ENCODE peak calls at places on chromosomes 2 and 18, in ten cellular contexts. U, R, I, V, K, Y, Q, T, P and N are unnamed samples.
A peak's percentile ranks its signal among the peaks of the same experiment; 100 is the strongest.

GRCh38 chr2:46909771-46910419 is 5.7 kb downstream of the MCFD2 start:
- DNase-seq in U (no peak), R (no peak), I (peak; percentile 85), V (no peak), K (no peak), Y (no peak), Q (no peak), T (no peak), P (peak; percentile 86), N (no peak)

GRCh38 chr18:13218376-13219011 is at the start of gene LDLRAD4:
- DNase-seq in U (no peak), R (peak; percentile 42), I (no peak), V (peak; percentile 58), K (peak; percentile 55), Y (peak; percentile 77), Q (no peak), T (peak; percentile 56), P (peak; percentile 68), N (peak; percentile 67)

GRCh38 chr18:43961713-43962112 is 684.4 kb upstream of the SYT4 start:
- DNase-seq in U (no peak), R (no peak), I (no peak), V (no peak), K (no peak), Y (no peak), Q (no peak), T (no peak), P (no peak), N (no peak)

GRCh38 chr2:24724111-24724775 is 68.9 kb downstream of the PTRHD1 start:
- DNase-seq in U (no peak), R (no peak), I (no peak), V (no peak), K (no peak), Y (no peak), Q (no peak), T (no peak), P (no peak), N (no peak)

GRCh38 chr2:213848631-213849030 is 562.2 kb upstream of the VWC2L start:
- DNase-seq in U (peak; percentile 37), R (no peak), I (no peak), V (no peak), K (no peak), Y (no peak), Q (no peak), T (no peak), P (no peak), N (no peak)

GRCh38 chr2:112588611-112589045 is 4.2 kb downstream of the CHCHD5 start:
- DNase-seq in U (no peak), R (no peak), I (peak; percentile 30), V (no peak), K (no peak), Y (no peak), Q (no peak), T (no peak), P (no peak), N (no peak)

GRCh38 chr2:24399434-24400206 is 39.3 kb upstream of the ITSN2 start:
- DNase-seq in U (no peak), R (no peak), I (no peak), V (no peak), K (no peak), Y (no peak), Q (no peak), T (no peak), P (no peak), N (no peak)

GRCh38 chr2:200728630-200729029 is 83.1 kb upstream of the BZW1 start:
- DNase-seq in U (peak; percentile 8), R (no peak), I (no peak), V (no peak), K (no peak), Y (no peak), Q (no peak), T (no peak), P (no peak), N (no peak)

GRCh38 chr2:99622578-99622977 is 132.8 kb upstream of the REV1 start:
- DNase-seq in U (no peak), R (no peak), I (no peak), V (no peak), K (no peak), Y (no peak), Q (no peak), T (no peak), P (no peak), N (no peak)

GRCh38 chr2:231886071-231886681 is 40.0 kb downstream of the NPPC start:
- DNase-seq in U (no peak), R (no peak), I (no peak), V (no peak), K (no peak), Y (no peak), Q (no peak), T (no peak), P (peak; percentile 2), N (no peak)

GRCh38 chr18:61643884-61644647 is 248.7 kb downstream of the RNF152 start:
- DNase-seq in U (no peak), R (no peak), I (no peak), V (no peak), K (no peak), Y (no peak), Q (no peak), T (no peak), P (no peak), N (no peak)

GRCh38 chr18:11859903-11860407 is 8.7 kb downstream of the CHMP1B start:
- DNase-seq in U (peak; percentile 21), R (no peak), I (peak; percentile 61), V (no peak), K (no peak), Y (no peak), Q (no peak), T (no peak), P (peak; percentile 62), N (no peak)

GRCh38 chr2:58578276-58578675 is 337.2 kb upstream of the FANCL start:
- DNase-seq in U (no peak), R (no peak), I (no peak), V (no peak), K (no peak), Y (no peak), Q (no peak), T (no peak), P (no peak), N (no peak)

GRCh38 chr18:68735498-68736343 is 20.8 kb upstream of the TMX3 start:
- DNase-seq in U (peak; percentile 32), R (peak; percentile 17), I (no peak), V (peak; percentile 52), K (no peak), Y (peak; percentile 58), Q (no peak), T (no peak), P (no peak), N (no peak)

GRCh38 chr2:40434638-40435296 is 17.1 kb downstream of the SLC8A1 start:
- DNase-seq in U (peak; percentile 76), R (no peak), I (peak; percentile 94), V (no peak), K (peak; percentile 40), Y (no peak), Q (no peak), T (no peak), P (no peak), N (no peak)

GRCh38 chr2:34050413-34050812 is 451.3 kb upstream of the FAM98A start:
- DNase-seq in U (no peak), R (no peak), I (no peak), V (no peak), K (no peak), Y (no peak), Q (no peak), T (no peak), P (no peak), N (no peak)
- H3K27ac ChIP-seq in U (no peak overlapping the region), R (no peak overlapping the region), I (no peak overlapping the region), V (no peak overlapping the region), K (no peak overlapping the region), Y (no peak overlapping the region), Q (no peak overlapping the region), T (no peak overlapping the region), P (no peak overlapping the region), N (no peak overlapping the region)

GRCh38 chr18:31497404-31497710 is 620 bp upstream of the DSG2 start:
- DNase-seq in U (no peak), R (no peak), I (no peak), V (no peak), K (no peak), Y (no peak), Q (no peak), T (no peak), P (no peak), N (no peak)

GRCh38 chr18:31499157-31499524 is 1.2 kb downstream of the DSG2 start:
- DNase-seq in U (no peak), R (no peak), I (no peak), V (no peak), K (no peak), Y (no peak), Q (no peak), T (no peak), P (no peak), N (no peak)

GRCh38 chr18:31498450-31499156 is 626 bp downstream of the DSG2 start:
- DNase-seq in U (no peak), R (no peak), I (peak; percentile 55), V (peak; percentile 6), K (peak; percentile 15), Y (no peak), Q (no peak), T (no peak), P (no peak), N (no peak)

GRCh38 chr18:31500161-31500688 is 2.2 kb downstream of the DSG2 start:
- DNase-seq in U (no peak), R (no peak), I (no peak), V (no peak), K (no peak), Y (no peak), Q (no peak), T (no peak), P (peak; percentile 53), N (no peak)

GRCh38 chr18:31497711-31498449 is at the start of gene DSG2:
- DNase-seq in U (no peak), R (no peak), I (peak; percentile 73), V (peak; percentile 85), K (peak; percentile 37), Y (peak; percentile 72), Q (peak; percentile 92), T (peak; percentile 7), P (peak; percentile 87), N (no peak)
- H3K27ac ChIP-seq in U (no peak within 1 kb of the TSS), R (no peak within 1 kb of the TSS), I (peak within 1 kb of the TSS; percentile 61), V (no peak within 1 kb of the TSS), K (peak within 1 kb of the TSS; percentile 48), Y (no peak within 1 kb of the TSS), Q (peak within 1 kb of the TSS; percentile 74), T (no peak within 1 kb of the TSS), P (peak within 1 kb of the TSS; percentile 86), N (no peak within 1 kb of the TSS)

GRCh38 chr2:19614066-19614465 is 255.6 kb upstream of the OSR1 start:
- DNase-seq in U (no peak), R (no peak), I (no peak), V (no peak), K (no peak), Y (no peak), Q (no peak), T (no peak), P (no peak), N (no peak)
- H3K27ac ChIP-seq in U (no peak overlapping the region), R (no peak overlapping the region), I (no peak overlapping the region), V (no peak overlapping the region), K (no peak overlapping the region), Y (no peak overlapping the region), Q (no peak overlapping the region), T (no peak overlapping the region), P (no peak overlapping the region), N (no peak overlapping the region)

GRCh38 chr2:19829672-19830071 is 72.1 kb downstream of the TTC32 start:
- DNase-seq in U (no peak), R (no peak), I (no peak), V (no peak), K (no peak), Y (no peak), Q (no peak), T (no peak), P (no peak), N (no peak)

GRCh38 chr2:19823507-19823906 is 78.3 kb downstream of the TTC32 start:
- DNase-seq in U (no peak), R (no peak), I (no peak), V (no peak), K (no peak), Y (no peak), Q (no peak), T (no peak), P (no peak), N (no peak)

GRCh38 chr2:19826874-19827273 is 74.9 kb downstream of the TTC32 start:
- DNase-seq in U (no peak), R (no peak), I (no peak), V (no peak), K (no peak), Y (no peak), Q (no peak), T (no peak), P (no peak), N (no peak)
- H3K27ac ChIP-seq in U (no peak overlapping the region), R (no peak overlapping the region), I (no peak overlapping the region), V (no peak overlapping the region), K (no peak overlapping the region), Y (no peak overlapping the region), Q (no peak overlapping the region), T (no peak overlapping the region), P (no peak overlapping the region), N (no peak overlapping the region)